ENCODE peak calls at places on chromosomes 12 and 14, in five cellular contexts. N is stimulated activated CD4-positive, alpha-beta T cell treated with anti-CD3 and anti-CD28 coated beads, Interleukin-1b, Interleukin-23, amount 100 ng/mL, for 24 hours; V is GM20000; H is memory B cell; J is HT1080. D is an unnamed sample.

GRCh38 chr12:110821917-110822316 is 24.9 kb upstream of the CCDC63 start:
- DNase-seq in N (no peak), V (no peak), H (no peak), J (no peak), D (no peak)

GRCh38 chr14:102589761-102590290 is 2.6 kb upstream of the RCOR1 start:
- DNase-seq in N (no peak), V (no peak), H (no peak), J (no peak), D (no peak)

GRCh38 chr12:53514626-53515290 is 7.5 kb upstream of the NPFF start:
- DNase-seq in N (no peak), V (no peak), H (no peak), J (no peak), D (no peak)

GRCh38 chr14:104063998-104064397 is 21.5 kb upstream of the ASPG start:
- DNase-seq in N (no peak), V (no peak), H (no peak), J (no peak), D (no peak)

GRCh38 chr12:14558377-14559051 is 9.2 kb downstream of the PLBD1 start:
- DNase-seq in N (no peak), V (no peak), H (no peak), J (no peak), D (no peak)

GRCh38 chr14:100317897-100318808 is 5.0 kb upstream of the SLC25A47 start:
- DNase-seq in N (peak; percentile 57), V (peak; percentile 85), H (peak; percentile 73), J (no peak), D (no peak)

GRCh38 chr12:24820872-24821271 is 128.0 kb downstream of the BCAT1 start:
- DNase-seq in N (no peak), V (no peak), H (no peak), J (peak; percentile 30), D (no peak)

GRCh38 chr12:123271182-123271491 is 519 bp downstream of the CDK2AP1 start:
- DNase-seq in N (peak; percentile 71), V (peak; percentile 96), H (peak; percentile 70), J (no peak), D (peak; percentile 67)

GRCh38 chr14:69262516-69262915 is 2.6 kb downstream of the GALNT16 start:
- DNase-seq in N (no peak), V (no peak), H (no peak), J (no peak), D (no peak)

GRCh38 chr12:132660047-132660446 is 27.1 kb downstream of the POLE start:
- DNase-seq in N (no peak), V (no peak), H (no peak), J (no peak), D (no peak)

D was measured in mesothelial cell of epicardium.